ENCODE peak calls at places on chromosomes 1 and 21, in four cellular contexts. O is psoas muscle, V is HCT116, D is PC-3. J is an unnamed sample.

GRCh38 chr1:224852901-224853568 is 76.4 kb upstream of the DNAH14 start:
- DNase-seq in O (no peak), V (peak), D (peak), J (peak)

GRCh38 chr21:46188226-46189212 is 4.3 kb upstream of the SPATC1L start:
- DNase-seq in O (peak), V (peak), D (peak), J (peak)

GRCh38 chr1:201720522-201720844 is 108.5 kb upstream of the IPO9 start:
- DNase-seq in O (no peak), V (no peak), D (no peak), J (no peak)

GRCh38 chr1:67264899-67265298 is 42.8 kb upstream of the IL12RB2 start:
- DNase-seq in O (no peak), V (no peak), D (no peak), J (no peak)

GRCh38 chr1:172446547-172446946 is 2.7 kb upstream of the PIGC start:
- DNase-seq in O (no peak), V (no peak), D (no peak), J (no peak)

GRCh38 chr21:46500224-46500861 is 41.7 kb downstream of the DIP2A start:
- DNase-seq in O (no peak), V (no peak), D (peak), J (peak)

GRCh38 chr1:24540906-24541710 is 14.8 kb upstream of the NCMAP start:
- DNase-seq in O (no peak), V (no peak), D (peak), J (peak)

GRCh38 chr1:9942939-9943807 is at the start of the genes LZIC and NMNAT1:
- DNase-seq in O (peak), V (peak), D (peak), J (peak)

GRCh38 chr1:94039871-94040569 is 80.9 kb downstream of the ABCA4 start:
- DNase-seq in O (peak), V (no peak), D (no peak), J (no peak)

GRCh38 chr1:37338658-37339057 is 135.7 kb upstream of the ZC3H12A start:
- DNase-seq in O (no peak), V (no peak), D (no peak), J (no peak)

GRCh38 chr1:108050134-108050533 is 85.2 kb upstream of the VAV3 start:
- DNase-seq in O (no peak), V (no peak), D (peak), J (peak)

GRCh38 chr1:53303651-53304515 is 24.0 kb downstream of the LRP8 start:
- DNase-seq in O (no peak), V (no peak), D (no peak), J (no peak)

GRCh38 chr1:157113116-157113515 is 13.5 kb upstream of the ETV3L start:
- DNase-seq in O (no peak), V (no peak), D (no peak), J (no peak)

GRCh38 chr1:10851024-10852013 is 54.9 kb upstream of the CASZ1 start:
- DNase-seq in O (peak), V (no peak), D (no peak), J (no peak)

GRCh38 chr21:44730951-44731579 is 19.7 kb upstream of the TSPEAR start:
- DNase-seq in O (no peak), V (no peak), D (no peak), J (no peak)

GRCh38 chr1:111364690-111365089 is 62.8 kb downstream of the OVGP1 start:
- DNase-seq in O (no peak), V (no peak), D (no peak), J (peak)

GRCh38 chr21:29075706-29076447 is 2.4 kb upstream of the CCT8 start:
- DNase-seq in O (no peak), V (peak), D (peak), J (peak)
- H3K4me3 ChIP-seq in O (no peak), V (no peak), D (no peak), J (no peak)

DNA sequence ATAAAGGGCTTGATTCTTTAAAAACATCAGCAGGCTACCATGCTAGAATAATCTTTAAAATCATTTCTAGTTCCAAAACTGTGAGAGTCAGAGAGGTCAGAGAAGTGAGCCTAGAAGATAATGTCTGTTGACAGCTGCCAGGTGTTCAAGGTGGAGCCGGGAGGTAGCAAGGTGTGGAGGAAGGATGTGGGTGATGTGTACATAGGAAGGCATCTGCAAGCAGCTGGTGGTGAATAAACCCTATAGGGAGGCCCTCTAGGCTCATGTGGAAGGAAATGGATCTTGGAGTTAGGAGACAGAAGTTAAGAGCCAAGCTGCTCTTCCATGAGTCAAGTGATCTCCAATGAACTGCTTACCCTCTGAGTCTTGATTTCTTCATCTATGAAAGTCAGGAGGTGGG is 266.2 kb downstream of the RHOU start:
- DNase-seq in O (no peak), V (no peak), D (no peak), J (no peak)
- TF ChIP-seq CTCF in O (no peak), V (no peak), D (no peak), J (no peak)

DNA sequence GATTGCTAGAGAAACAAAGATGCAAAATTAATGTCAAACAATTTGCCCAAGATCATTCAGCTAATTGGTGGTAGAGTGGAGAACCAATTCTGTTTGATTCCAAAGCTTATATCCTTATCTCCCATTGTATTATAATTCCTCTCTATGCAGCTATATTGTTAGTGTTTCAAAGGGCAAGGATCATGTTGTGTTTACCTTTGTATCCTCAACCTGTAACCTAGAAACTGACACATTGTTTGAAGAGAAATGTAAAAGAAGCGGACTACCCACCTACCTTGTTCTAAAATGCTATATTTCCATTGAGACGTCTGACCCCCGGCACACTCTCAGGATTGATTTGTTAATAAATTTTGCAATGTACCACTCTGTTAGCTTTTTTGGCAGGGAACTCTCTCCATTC is 9.3 kb downstream of the RAVER2 start:
- DNase-seq in O (no peak), V (no peak), D (no peak), J (no peak)
- H3K4me3 ChIP-seq in O (no peak), V (no peak), D (no peak), J (no peak)

GRCh38 chr1:209029737-209030136 is 553.8 kb upstream of the CAMK1G start:
- DNase-seq in O (no peak), V (no peak), D (peak), J (no peak)
- TF ChIP-seq CTCF in O (no peak), V (peak), D (peak), J (no peak)

DNA sequence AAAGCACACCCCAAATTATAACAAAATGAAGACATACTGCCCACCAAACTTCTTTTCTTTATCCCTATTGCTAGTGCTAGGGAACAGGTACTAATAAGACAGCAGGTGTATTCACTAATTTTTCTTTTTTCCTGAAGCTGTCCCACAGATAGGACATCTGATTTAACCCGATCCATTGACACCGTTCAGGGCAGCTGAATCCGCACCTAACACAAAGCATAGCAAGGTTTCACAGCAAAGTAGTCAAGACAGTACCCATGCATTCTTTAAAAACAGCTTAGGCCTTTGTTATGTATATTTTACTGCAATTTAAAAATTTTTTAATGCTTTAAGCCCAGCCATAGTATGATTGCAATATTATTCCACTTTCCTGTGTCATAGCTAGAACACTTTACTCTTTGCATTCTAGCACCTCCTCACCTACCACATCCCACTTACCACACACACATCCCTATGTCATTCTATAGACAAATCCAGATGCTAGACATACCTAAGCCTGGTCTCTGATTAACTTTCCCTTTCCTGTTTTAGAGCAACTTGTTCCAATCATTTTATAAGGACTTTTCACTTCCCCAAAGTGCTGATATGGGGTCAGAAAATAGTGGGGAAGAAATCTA is 40.4 kb downstream of the GATAD2B start:
- DNase-seq in O (no peak), V (no peak), D (no peak), J (no peak)
- H3K4me3 ChIP-seq in O (no peak), V (no peak), D (no peak), J (no peak)

GRCh38 chr1:51311826-51312225 is 18.5 kb downstream of the TTC39A start:
- DNase-seq in O (no peak), V (no peak), D (no peak), J (no peak)

GRCh38 chr1:51313268-51313852 is 17.0 kb downstream of the TTC39A start:
- DNase-seq in O (no peak), V (no peak), D (peak), J (no peak)

GRCh38 chr1:51309291-51309690 is 21.1 kb downstream of the TTC39A start:
- DNase-seq in O (no peak), V (no peak), D (no peak), J (no peak)

GRCh38 chr1:51312718-51313117 is 17.6 kb downstream of the TTC39A start:
- DNase-seq in O (no peak), V (no peak), D (no peak), J (no peak)

GRCh38 chr1:51310871-51311613 is 19.3 kb downstream of the TTC39A start:
- DNase-seq in O (no peak), V (no peak), D (no peak), J (peak)
- TF ChIP-seq CTCF in O (no peak), V (no peak), D (no peak), J (no peak)